ENCODE peak calls at places on chromosomes 2 and 18, in nine cellular contexts. S is heart left ventricle; L is ecto neural progenitor cell; U is iris pigment epithelial cell; N is stimulated activated CD4-positive, alpha-beta T cell treated with anti-CD3 and anti-CD28 coated beads, Interleukin-1b, Interleukin-23, amount 100 ng/mL, for 4 hours; C is mucosa of gallbladder; X is activated T-cell treated with anti-CD3 and anti-CD28 coated beads for 24 hours; Q is C1 segment of cervical spinal cord; H is Caco-2. M is an unnamed sample.

GRCh38 chr2:128773641-128774319 is 455.1 kb upstream of the HS6ST1 start:
- DNase-seq in Q (no peak), U (no peak), N (no peak), L (no peak), C (peak; percentile 7), H (no peak), X (no peak), S (no peak), M (no peak)

GRCh38 chr2:2046497-2046896 is 284.6 kb downstream of the MYT1L start:
- DNase-seq in Q (no peak), H (no peak), U (no peak), S (no peak), C (peak; percentile 46), N (no peak), X (no peak), L (no peak), M (no peak)

GRCh38 chr2:151906633-151906998 is 78.4 kb upstream of the ARL5A start:
- DNase-seq in L (no peak), C (no peak), S (no peak), H (no peak), X (no peak), N (no peak), Q (no peak), U (no peak), M (no peak)

GRCh38 chr2:5742126-5742525 is 49.9 kb downstream of the SOX11 start:
- DNase-seq in U (no peak), S (no peak), L (no peak), Q (no peak), H (no peak), N (no peak), X (no peak), C (no peak), M (no peak)

GRCh38 chr2:162492225-162492624 is 148.3 kb downstream of the GCA start:
- DNase-seq in X (no peak), N (no peak), U (no peak), Q (no peak), L (no peak), C (no peak), S (no peak), H (no peak), M (no peak)

GRCh38 chr2:83817511-83817910 is 641.6 kb downstream of the SUCLG1 start:
- DNase-seq in N (no peak), X (no peak), C (no peak), U (no peak), Q (no peak), H (no peak), L (no peak), S (no peak), M (no peak)

GRCh38 chr2:27638023-27638637 is 9.3 kb downstream of the GPN1 start:
- DNase-seq in N (no peak), S (no peak), Q (no peak), X (no peak), U (peak; percentile 93), C (no peak), H (no peak), L (no peak), M (no peak)

GRCh38 chr18:34659579-34660517 is 50.2 kb upstream of the DTNA start:
- DNase-seq in U (peak; percentile 98), L (peak; percentile 57), N (no peak), X (no peak), S (peak; percentile 88), Q (peak; percentile 31), C (peak; percentile 90), H (peak; percentile 49), M (peak; percentile 87)

GRCh38 chr2:151728736-151729415 is 5.4 kb downstream of the NEB start:
- DNase-seq in X (no peak), U (no peak), N (no peak), L (no peak), S (no peak), C (no peak), H (no peak), Q (no peak), M (no peak)

GRCh38 chr2:144452169-144453038 is 67.5 kb downstream of the ZEB2 start:
- DNase-seq in N (no peak), L (peak; percentile 63), S (no peak), U (peak; percentile 65), Q (no peak), X (no peak), H (no peak), C (no peak), M (no peak)

GRCh38 chr2:71892132-71892730 is 255.4 kb downstream of the CYP26B1 start:
- DNase-seq in S (no peak), H (no peak), L (peak; percentile 10), C (no peak), N (no peak), Q (no peak), X (no peak), U (no peak), M (no peak)

GRCh38 chr18:39951321-39951720 is 2003.7 kb upstream of the PIK3C3 start:
- DNase-seq in N (no peak), X (no peak), Q (no peak), C (no peak), S (no peak), H (no peak), U (peak; percentile 45), L (no peak), M (no peak)

GRCh38 chr18:12028040-12028628 is 46.8 kb downstream of the IMPA2 start:
- DNase-seq in Q (no peak), N (no peak), C (no peak), H (no peak), L (no peak), U (no peak), X (no peak), S (peak; percentile 65), M (no peak)

GRCh38 chr2:7857904-7858303 is 824.0 kb upstream of the ID2 start:
- DNase-seq in H (no peak), S (no peak), L (no peak), C (no peak), N (no peak), U (no peak), X (no peak), Q (no peak), M (no peak)

GRCh38 chr2:96876036-96876810 is 6.3 kb upstream of the SEMA4C start:
- DNase-seq in H (no peak), N (no peak), Q (no peak), U (peak; percentile 44), X (no peak), S (no peak), L (no peak), C (no peak), M (no peak)

GRCh38 chr2:127176371-127177311 is 43.5 kb downstream of the CYP27C1 start:
- DNase-seq in S (peak; percentile 38), Q (no peak), L (no peak), X (no peak), U (no peak), C (no peak), N (no peak), H (no peak), M (peak; percentile 70)

M was measured in psoas muscle.